ENCODE peak calls at places on chromosomes 1 and 21, in four cellular contexts. X is brain microvascular endothelial cell, J is lower lobe of right lung, N is cardiac muscle cell. A is an unnamed sample. For H3K36me3, the result is how much of the 10 kb centered on the place peaks cover.

GRCh38 chr21:34614693-34615486 is at the start of gene RCAN1:
- DNase-seq in X (peak), N (peak), J (peak), A (peak)

GRCh38 chr1:202923533-202923932 is 3.5 kb downstream of the KLHL12 start:
- DNase-seq in N (no peak), J (no peak), X (no peak), A (no peak)

GRCh38 chr1:94591791-94592565 is 50.4 kb upstream of the F3 start:
- DNase-seq in J (no peak), X (no peak), N (no peak), A (no peak)

GRCh38 chr1:244881552-244882280 is 17.4 kb upstream of the HNRNPU start:
- DNase-seq in J (no peak), N (no peak), X (no peak), A (no peak)

GRCh38 chr1:178489399-178489798 is 7.4 kb downstream of the CLEC20A start:
- DNase-seq in X (no peak), N (no peak), J (no peak), A (no peak)

GRCh38 chr1:202133989-202134388 is 10.5 kb downstream of the ARL8A start:
- DNase-seq in N (no peak), J (no peak), X (no peak), A (no peak)

GRCh38 chr1:93613895-93614294 is 67.7 kb downstream of the BCAR3 start:
- DNase-seq in J (no peak), N (peak), X (peak), A (no peak)

GRCh38 chr1:56439610-56440264 is 139.6 kb downstream of the PLPP3 start:
- DNase-seq in N (no peak), J (no peak), X (no peak), A (no peak)

GRCh38 chr1:235972316-235973090 is 92.4 kb downstream of the NID1 start:
- DNase-seq in J (no peak), X (peak), N (no peak), A (no peak)

GRCh38 chr1:7975212-7975865 is 13.8 kb downstream of the PARK7 start:
- DNase-seq in N (peak), J (peak), X (peak), A (peak)

GRCh38 chr1:36734356-36734755 is 251.6 kb upstream of the CSF3R start:
- DNase-seq in N (no peak), J (no peak), X (no peak), A (no peak)

GRCh38 chr1:117169871-117170596 is 40.7 kb downstream of the VTCN1 start:
- DNase-seq in N (no peak), X (no peak), J (no peak), A (no peak)

GRCh38 chr21:39612233-39613028 is at the start of gene B3GALT5:
- DNase-seq in X (no peak), J (no peak), N (peak), A (no peak)

GRCh38 chr1:70487471-70487840 is 76.4 kb downstream of the CTH start:
- DNase-seq in J (no peak), X (no peak), N (no peak), A (no peak)

GRCh38 chr21:18517905-18518566 is 114.5 kb upstream of the TMPRSS15 start:
- DNase-seq in N (no peak), J (no peak), X (no peak), A (no peak)

GRCh38 chr21:27034796-27035195 is 67.9 kb upstream of the ADAMTS5 start:
- DNase-seq in N (no peak), X (no peak), J (no peak), A (no peak)

GRCh38 chr1:9128520-9129371 is at the start of gene GPR157:
- DNase-seq in J (peak), N (peak), X (peak), A (peak)

GRCh38 chr21:27649323-27649722 is 682.4 kb upstream of the ADAMTS5 start:
- DNase-seq in N (no peak), X (peak), J (no peak), A (no peak)

GRCh38 chr1:180966744-180967536 is 54.2 kb downstream of the KIAA1614 start:
- DNase-seq in N (no peak), J (no peak), X (no peak), A (no peak)

GRCh38 chr21:44949161-44950015 is 9.6 kb downstream of the SLX9 start:
- DNase-seq in X (peak), J (peak), N (peak), A (peak)

GRCh38 chr1:85681087-85681486 is 27.1 kb downstream of the ZNHIT6 start:
- DNase-seq in X (peak), J (no peak), N (no peak), A (no peak)

GRCh38 chr1:160708821-160709220 is 2.8 kb downstream of the CD48 start:
- DNase-seq in J (no peak), N (no peak), X (no peak), A (no peak)

GRCh38 chr1:74771913-74772515 is 39.1 kb downstream of the TYW3 start:
- DNase-seq in X (peak), N (peak), J (no peak), A (peak)

GRCh38 chr21:38637161-38637560 is 138.9 kb upstream of the ERG start:
- DNase-seq in X (no peak), J (no peak), N (no peak), A (no peak)

GRCh38 chr21:17738171-17738953 is 80.8 kb downstream of the C21orf91 start:
- DNase-seq in X (no peak), J (no peak), N (no peak), A (no peak)

GRCh38 chr1:84782311-84782771 is 92.1 kb upstream of the SSX2IP start:
- DNase-seq in J (peak), N (peak), X (peak), A (peak)

GRCh38 chr1:90721210-90722194 is 4.4 kb upstream of the BARHL2 start:
- DNase-seq in J (no peak), N (peak), X (peak), A (no peak)

GRCh38 chr1:226185153-226186036 is 1.1 kb downstream of the ACBD3 start:
- DNase-seq in N (no peak), J (no peak), X (peak), A (no peak)

GRCh38 chr1:229627003-229627402 is 956 bp downstream of the URB2 start:
- DNase-seq in X (no peak), N (no peak), J (no peak), A (no peak)

GRCh38 chr1:53274026-53274425 is 35.7 kb upstream of the MAGOH start:
- DNase-seq in N (no peak), J (no peak), X (no peak), A (no peak)

GRCh38 chr1:40855513-40855912 is 6.7 kb downstream of the CITED4 start:
- DNase-seq in X (no peak), J (no peak), N (no peak), A (no peak)

GRCh38 chr21:30480145-30480544 is at the start of gene KRTAP19-1:
- DNase-seq in X (no peak), J (no peak), N (no peak), A (no peak)

GRCh38 chr1:156693858-156694562 is 11.4 kb downstream of the CRABP2 start:
- DNase-seq in N (peak), X (no peak), J (no peak), A (no peak)

GRCh38 chr1:117780981-117781475 is 148.4 kb downstream of the GDAP2 start:
- DNase-seq in N (no peak), X (no peak), J (no peak), A (no peak)

GRCh38 chr1:3065396-3065795 is 3.6 kb upstream of the PRDM16 start:
- DNase-seq in X (no peak), N (no peak), J (peak), A (peak)

GRCh38 chr21:43266534-43266933 is 97.7 kb downstream of the CRYAA start:
- DNase-seq in X (peak), N (no peak), J (peak), A (no peak)

DNA sequence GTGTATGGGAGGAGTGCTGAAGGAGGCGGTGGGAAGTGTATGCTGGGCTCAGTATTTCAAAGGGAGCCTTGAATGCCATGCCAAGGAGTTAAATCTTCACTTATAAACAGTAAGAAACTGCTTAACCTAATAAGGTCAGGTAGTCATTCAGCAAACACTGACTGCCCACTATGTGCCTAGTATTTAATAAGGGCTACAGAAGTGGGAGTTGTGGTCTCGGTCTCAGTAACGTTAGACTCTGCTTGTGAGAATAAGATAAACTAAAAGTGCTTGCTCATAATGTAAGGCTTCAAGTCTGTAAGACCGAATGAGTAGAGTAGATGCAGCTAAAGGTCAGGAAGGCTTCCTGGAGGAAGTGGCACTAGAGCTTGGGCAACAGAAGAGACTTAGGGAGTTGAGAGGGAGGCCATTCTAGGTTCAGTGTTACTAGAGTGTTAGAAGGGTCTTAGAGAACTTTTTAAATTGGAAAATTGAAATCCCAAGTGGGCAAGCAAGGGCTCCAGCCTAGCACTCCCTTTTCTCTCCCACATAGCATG is 6.0 kb downstream of the MARCKSL1 start:
- DNase-seq in N (no peak), J (no peak), X (no peak), A (no peak)
- H3K36me3 ChIP-seq in N (under half), J (half or more), X (half or more), A (under half)

GRCh38 chr1:155648207-155649147 is 38.5 kb downstream of the MSTO1 start:
- DNase-seq in J (no peak), N (peak), X (peak), A (peak)
- H3K4me3 ChIP-seq in J (no peak), N (no peak), X (peak), A (no peak)

GRCh38 chr1:39566441-39567137 is 10.0 kb downstream of the PABPC4 start:
- DNase-seq in N (no peak), X (no peak), J (no peak), A (peak)
- H3K36me3 ChIP-seq in N (half or more), X (half or more), J (half or more), A (under half)

DNA sequence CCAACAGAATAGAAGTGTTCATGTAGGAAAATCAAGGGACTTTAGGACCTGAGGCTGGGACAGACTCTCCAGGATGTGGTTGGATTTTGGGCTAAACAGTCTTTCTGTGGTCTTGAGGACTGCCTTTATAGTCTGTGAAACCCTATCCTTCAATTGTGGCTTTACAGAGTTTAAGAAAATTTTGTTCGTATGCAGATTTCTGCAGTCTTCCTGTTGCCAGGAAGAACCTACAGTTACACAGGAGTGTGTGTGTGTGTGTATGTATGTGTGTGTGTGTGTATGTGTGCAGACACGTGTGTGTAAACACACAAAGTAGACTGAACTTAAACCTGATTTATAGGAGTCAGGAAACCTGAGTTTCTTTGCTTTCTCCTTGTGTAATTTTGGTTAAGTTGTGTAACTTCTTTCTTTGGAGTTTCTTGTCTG is 22.8 kb downstream of the NEK7 start:
- DNase-seq in J (no peak), N (no peak), X (no peak), A (no peak)
- H3K4me3 ChIP-seq in J (no peak), N (no peak), X (no peak), A (no peak)

GRCh38 chr1:30930631-30931173 is 22.1 kb upstream of the SDC3 start:
- DNase-seq in J (no peak), X (no peak), N (no peak), A (no peak)

GRCh38 chr1:30936541-30937171 is 28.1 kb upstream of the SDC3 start:
- DNase-seq in X (no peak), N (no peak), J (no peak), A (no peak)

GRCh38 chr1:30934613-30935012 is 26.1 kb upstream of the SDC3 start:
- DNase-seq in N (no peak), J (no peak), X (no peak), A (no peak)

GRCh38 chr1:30929944-30930525 is 21.5 kb upstream of the SDC3 start:
- DNase-seq in N (no peak), J (no peak), X (no peak), A (no peak)

GRCh38 chr1:30933874-30934252 is 25.3 kb upstream of the SDC3 start:
- DNase-seq in N (peak), J (no peak), X (peak), A (no peak)
- H3K36me3 ChIP-seq in N (under half), J (half or more), X (half or more), A (under half)

GRCh38 chr1:31798086-31798432 is 17.8 kb downstream of the SPOCD1 start:
- DNase-seq in J (no peak), X (no peak), N (no peak), A (no peak)

GRCh38 chr1:31796707-31797106 is 19.1 kb downstream of the SPOCD1 start:
- DNase-seq in X (no peak), N (no peak), J (peak), A (no peak)

GRCh38 chr1:31795096-31795675 is 20.6 kb downstream of the SPOCD1 start:
- DNase-seq in X (no peak), J (no peak), N (no peak), A (no peak)

GRCh38 chr1:31797216-31797615 is 18.6 kb downstream of the SPOCD1 start:
- DNase-seq in N (no peak), J (peak), X (no peak), A (no peak)

DNA sequence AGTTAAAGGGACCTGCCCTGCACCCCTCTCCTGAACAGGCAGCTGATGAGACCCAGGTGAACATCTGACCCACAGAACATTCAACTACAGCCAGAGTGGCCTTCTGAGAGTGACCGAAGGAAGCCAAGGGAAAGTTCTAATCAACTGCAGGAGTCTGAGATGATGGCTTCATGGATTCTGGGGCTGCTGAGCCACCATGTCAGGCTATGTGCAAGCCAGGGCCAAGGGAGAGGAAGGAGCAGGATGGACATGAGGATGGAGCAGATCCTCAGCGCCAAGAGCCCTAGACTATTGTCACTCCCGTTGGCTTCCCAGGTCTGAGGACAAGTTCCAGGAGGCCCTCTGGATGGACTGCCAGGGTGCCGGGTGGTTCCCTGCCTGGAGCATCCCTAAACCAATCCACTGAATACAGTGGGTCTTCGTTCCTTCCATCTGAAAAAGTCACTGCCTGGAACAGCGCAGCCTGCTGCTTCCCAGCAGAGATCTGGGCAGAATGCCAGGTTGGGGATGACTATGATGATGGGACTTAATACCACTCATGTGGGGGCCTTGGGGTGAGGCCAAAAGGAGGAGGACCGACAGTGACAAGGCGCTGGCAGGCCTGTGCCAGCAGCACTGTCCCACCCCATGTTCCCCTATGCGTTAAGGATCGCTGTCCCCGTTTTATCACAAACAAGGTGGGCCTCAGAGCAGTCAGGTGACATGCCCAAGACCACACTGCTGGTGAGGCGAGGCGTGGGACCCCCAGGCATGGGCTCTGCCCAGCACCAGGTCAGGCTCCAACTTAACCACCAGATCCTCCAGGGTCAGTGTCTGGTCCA is 19.8 kb downstream of the SPOCD1 start:
- DNase-seq in J (peak), X (peak), N (no peak), A (no peak)
- H3K4me3 ChIP-seq in J (no peak), X (peak), N (no peak), A (no peak)